ENCODE peak calls at places on chromosomes 1 and 21, in eight cellular contexts. F, L, R, T, Z, J, B and K are unnamed samples.

GRCh38 chr21:46112731-46113215 is 14.9 kb downstream of the COL6A2 start:
- DNase-seq in F (peak; percentile 20), B (no peak), L (peak; percentile 17), R (no peak), J (no peak), Z (no peak), T (no peak), K (no peak)

GRCh38 chr1:59485949-59486348 is 189.1 kb downstream of the FGGY start:
- DNase-seq in F (no peak), T (no peak), B (no peak), R (no peak), J (no peak), L (no peak), Z (no peak), K (no peak)

GRCh38 chr1:31101147-31101502 is 35.6 kb upstream of the PUM1 start:
- DNase-seq in L (no peak), T (no peak), F (no peak), J (no peak), Z (peak; percentile 60), B (no peak), R (no peak), K (no peak)

GRCh38 chr1:234658143-234658542 is 48.2 kb upstream of the IRF2BP2 start:
- DNase-seq in Z (peak; percentile 21), L (no peak), T (peak; percentile 46), J (no peak), F (peak; percentile 86), R (no peak), B (no peak), K (no peak)

GRCh38 chr1:116487016-116487415 is 83.8 kb downstream of the CD58 start:
- DNase-seq in R (no peak), Z (no peak), F (no peak), B (no peak), L (no peak), T (no peak), J (no peak), K (no peak)

GRCh38 chr1:235124111-235124510 is 4.5 kb downstream of the TOMM20 start:
- DNase-seq in R (no peak), Z (no peak), F (no peak), B (no peak), T (no peak), L (no peak), J (no peak), K (no peak)

GRCh38 chr1:157136133-157136532 is 2.1 kb downstream of the ETV3 start:
- DNase-seq in J (no peak), B (no peak), L (no peak), T (no peak), Z (no peak), F (no peak), R (no peak), K (no peak)

GRCh38 chr21:34530264-34530663 is 18.3 kb upstream of the KCNE1 start:
- DNase-seq in R (no peak), F (no peak), Z (peak; percentile 88), B (no peak), T (no peak), J (no peak), L (no peak), K (no peak)

GRCh38 chr21:38027901-38028300 is 111.6 kb upstream of the KCNJ6 start:
- DNase-seq in B (no peak), J (no peak), R (no peak), F (no peak), L (no peak), T (no peak), Z (peak; percentile 5), K (no peak)

GRCh38 chr1:3349161-3349967 is 105.1 kb upstream of the ARHGEF16 start:
- DNase-seq in R (no peak), F (peak; percentile 77), B (no peak), Z (no peak), T (peak; percentile 71), L (no peak), J (no peak), K (peak; percentile 60)

GRCh38 chr1:152170287-152170933 is 11.4 kb upstream of the RPTN start:
- DNase-seq in R (no peak), F (no peak), T (no peak), B (no peak), J (no peak), Z (no peak), L (no peak), K (no peak)

GRCh38 chr21:44395260-44395659 is 41.8 kb downstream of the TRPM2 start:
- DNase-seq in F (no peak), Z (no peak), J (no peak), B (no peak), R (no peak), L (no peak), T (peak; percentile 1), K (no peak)

GRCh38 chr1:109877320-109877771 is 33.3 kb upstream of the CSF1 start:
- DNase-seq in B (peak; percentile 81), Z (peak; percentile 84), J (no peak), F (peak; percentile 45), R (no peak), T (peak; percentile 81), L (no peak), K (peak; percentile 67)

GRCh38 chr1:8970870-8971337 is 25.2 kb downstream of the CA6 start:
- DNase-seq in L (no peak), B (no peak), Z (no peak), J (peak; percentile 11), F (no peak), T (no peak), R (peak; percentile 28), K (no peak)

GRCh38 chr1:212640223-212640885 is 31.8 kb downstream of the ATF3 start:
- DNase-seq in B (no peak), F (no peak), J (no peak), L (no peak), R (no peak), T (no peak), Z (no peak), K (no peak)

GRCh38 chr1:84090447-84091244 is 53.4 kb upstream of the PRKACB start:
- DNase-seq in R (no peak), F (no peak), T (no peak), L (no peak), J (no peak), Z (no peak), B (no peak), K (no peak)

GRCh38 chr1:85580046-85580411 is 532 bp upstream of the CCN1 start:
- DNase-seq in Z (no peak), B (no peak), J (no peak), F (no peak), R (no peak), L (no peak), T (no peak), K (peak; percentile 44)

GRCh38 chr1:31010081-31010989 is 55.2 kb downstream of the PUM1 start:
- DNase-seq in R (peak; percentile 25), B (no peak), J (peak; percentile 44), Z (peak; percentile 66), L (no peak), T (no peak), F (no peak), K (no peak)

GRCh38 chr1:19563336-19564097 is 78.2 kb upstream of the CAPZB start:
- DNase-seq in B (peak; percentile 69), F (peak; percentile 27), L (no peak), J (no peak), R (no peak), T (no peak), Z (peak; percentile 11), K (no peak)

DNA sequence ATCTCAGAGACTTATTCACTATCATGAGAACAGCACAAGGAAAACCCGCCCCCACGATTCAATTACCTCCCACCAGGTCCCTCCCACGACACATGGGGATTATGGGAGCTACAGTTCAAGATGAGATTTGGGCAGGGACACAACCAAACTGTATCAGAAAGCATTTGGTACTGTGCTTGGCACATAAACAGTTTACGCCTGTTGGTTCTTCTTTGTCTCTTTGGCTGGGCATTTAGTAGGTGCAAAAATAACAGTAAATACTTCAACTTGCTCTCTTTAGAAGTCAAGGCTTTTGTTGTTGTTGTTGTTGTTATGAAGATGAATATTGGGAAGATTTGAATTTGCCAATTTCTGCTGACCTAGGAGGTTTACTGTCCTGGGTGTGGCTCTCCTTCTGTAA is 175.4 kb upstream of the IGSF21 start:
- DNase-seq in T (no peak), B (no peak), R (no peak), Z (no peak), F (no peak), J (no peak), L (no peak), K (no peak)
- TF ChIP-seq CTCF in T (no peak), B (no peak), R (no peak), Z (no peak), F (no peak), J (no peak), L (no peak), K (no peak)

DNA sequence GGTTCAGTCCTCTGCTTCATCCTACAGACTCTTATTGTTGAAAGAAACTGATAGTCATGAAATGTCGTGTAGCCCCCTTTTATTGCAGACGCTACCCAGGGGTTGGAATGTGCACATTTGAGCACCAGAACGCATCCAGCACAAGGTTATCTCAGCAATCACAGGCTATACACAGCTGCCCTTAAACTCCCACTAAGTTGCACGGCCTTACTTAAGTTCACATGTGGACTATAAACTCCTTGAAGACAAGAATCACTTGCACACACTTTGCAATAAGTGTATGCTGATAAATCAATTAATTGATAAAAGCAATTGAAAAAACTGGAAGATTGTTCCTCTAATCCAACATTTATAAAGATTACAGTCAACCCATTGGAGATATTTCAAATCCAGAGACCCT is 18.9 kb downstream of the SLC30A10 start:
- DNase-seq in J (no peak), T (no peak), Z (no peak), R (no peak), L (no peak), F (no peak), B (no peak), K (no peak)
- TF ChIP-seq CTCF in J (no peak), T (no peak), Z (no peak), R (no peak), L (no peak), F (no peak), B (no peak), K (no peak)

GRCh38 chr1:87330201-87330953 is 1.7 kb downstream of the LMO4 start:
- DNase-seq in J (no peak), B (peak; percentile 18), L (no peak), R (no peak), F (peak; percentile 34), Z (no peak), T (peak; percentile 76), K (peak; percentile 27)

GRCh38 chr1:87333692-87334347 is 5.1 kb downstream of the LMO4 start:
- DNase-seq in F (no peak), J (no peak), B (no peak), L (no peak), R (no peak), T (no peak), Z (no peak), K (no peak)

GRCh38 chr1:87330954-87331318 is 2.3 kb downstream of the LMO4 start:
- DNase-seq in T (peak; percentile 41), L (no peak), R (no peak), B (no peak), J (no peak), F (no peak), Z (no peak), K (no peak)

GRCh38 chr1:87329756-87330200 is 1.1 kb downstream of the LMO4 start:
- DNase-seq in F (no peak), B (no peak), Z (no peak), R (no peak), J (no peak), T (no peak), L (no peak), K (no peak)

GRCh38 chr1:87331319-87332269 is 2.9 kb downstream of the LMO4 start:
- DNase-seq in J (no peak), T (peak; percentile 92), R (peak; percentile 77), Z (peak; percentile 31), F (peak; percentile 76), L (peak; percentile 70), B (peak; percentile 79), K (peak; percentile 91)
- TF ChIP-seq CTCF in J (no peak), T (peak; percentile 40), R (peak; percentile 16), Z (peak; percentile 61), F (no peak), L (no peak), B (no peak), K (no peak)

GRCh38 chr1:201582261-201582951 is 43.5 kb downstream of the NAV1 start:
- DNase-seq in Z (peak; percentile 53), B (no peak), F (peak; percentile 42), T (no peak), R (no peak), J (no peak), L (no peak), K (no peak)
- TF ChIP-seq CTCF in Z (peak; percentile 40), B (no peak), F (no peak), T (no peak), R (no peak), J (no peak), L (no peak), K (no peak)